ENCODE peak calls at places on chromosome 21, in eight cellular contexts. X, O, L, S, Q, R, U and N are unnamed samples.

GRCh38 chr21:26572668-26573381 is at the start of gene CYYR1:
- DNase-seq in X (no peak), L (no peak), U (no peak), R (no peak), O (no peak), Q (peak), S (no peak), N (no peak)

GRCh38 chr21:21295303-21295702 is 297.1 kb downstream of the NCAM2 start:
- DNase-seq in X (no peak), U (no peak), Q (no peak), O (no peak), S (no peak), R (no peak), L (no peak), N (no peak)

GRCh38 chr21:40185208-40185607 is 318.0 kb downstream of the PCP4 start:
- DNase-seq in X (no peak), R (no peak), Q (no peak), S (no peak), U (no peak), L (no peak), O (no peak), N (no peak)

GRCh38 chr21:37645848-37646247 is 270.4 kb downstream of the KCNJ6 start:
- DNase-seq in R (no peak), O (no peak), U (no peak), S (no peak), X (peak), L (no peak), Q (peak), N (no peak)

GRCh38 chr21:21001591-21002100 is 3.4 kb downstream of the NCAM2 start:
- DNase-seq in R (no peak), O (no peak), U (no peak), Q (no peak), L (no peak), X (no peak), S (no peak), N (no peak)

GRCh38 chr21:45868488-45868887 is 113.1 kb upstream of the COL6A1 start:
- DNase-seq in O (no peak), X (no peak), R (no peak), L (no peak), S (peak), U (no peak), Q (no peak), N (no peak)

GRCh38 chr21:15514073-15514946 is 215.5 kb upstream of the USP25 start:
- DNase-seq in X (no peak), L (peak), Q (no peak), S (peak), R (no peak), U (no peak), O (peak), N (peak)

GRCh38 chr21:31425158-31425557 is 81.1 kb upstream of the TIAM1 start:
- DNase-seq in L (no peak), O (no peak), S (no peak), R (no peak), Q (no peak), U (no peak), X (no peak), N (no peak)

GRCh38 chr21:27704567-27705166 is 737.8 kb upstream of the ADAMTS5 start:
- DNase-seq in S (no peak), L (no peak), O (no peak), U (no peak), Q (no peak), X (no peak), R (no peak), N (no peak)